ENCODE peak calls at places on chromosome 4, in six cellular contexts. One of them, this sample, is unnamed.

GRCh38 chr4:7309636-7310035 is 117.3 kb downstream of the SORCS2 start:
- DNase-seq in A549: no peak
- DNase-seq in HepG2: no peak
- DNase-seq in endothelial cell of umbilical vein: no peak
- DNase-seq in K562: no peak
- DNase-seq in GM12878: no peak
- DNase-seq in this sample: no peak

GRCh38 chr4:41122309-41122708 is 92.0 kb downstream of the APBB2 start:
- DNase-seq in A549: no peak
- DNase-seq in HepG2: no peak
- DNase-seq in endothelial cell of umbilical vein: no peak
- DNase-seq in K562: no peak
- DNase-seq in GM12878: no peak
- DNase-seq in this sample: no peak

GRCh38 chr4:159048166-159048886 is 54.6 kb upstream of the RAPGEF2 start:
- DNase-seq in A549: peak
- DNase-seq in HepG2: peak
- DNase-seq in endothelial cell of umbilical vein: peak
- DNase-seq in K562: peak
- DNase-seq in GM12878: no peak
- DNase-seq in this sample: no peak

GRCh38 chr4:87543835-87544461 is 14.8 kb upstream of the SPARCL1 start:
- DNase-seq in A549: peak
- DNase-seq in HepG2: peak
- DNase-seq in endothelial cell of umbilical vein: peak
- DNase-seq in K562: peak
- DNase-seq in GM12878: no peak
- DNase-seq in this sample: peak

GRCh38 chr4:143406523-143406922 is 69.8 kb downstream of the GAB1 start:
- DNase-seq in A549: no peak
- DNase-seq in HepG2: peak
- DNase-seq in endothelial cell of umbilical vein: peak
- DNase-seq in K562: peak
- DNase-seq in GM12878: no peak
- DNase-seq in this sample: no peak

GRCh38 chr4:185839770-185840169 is 27.8 kb upstream of the SORBS2 start:
- DNase-seq in A549: no peak
- DNase-seq in HepG2: no peak
- DNase-seq in endothelial cell of umbilical vein: no peak
- DNase-seq in K562: no peak
- DNase-seq in GM12878: no peak
- DNase-seq in this sample: no peak

GRCh38 chr4:3741217-3742011 is 24.8 kb upstream of the ADRA2C start:
- DNase-seq in A549: no peak
- DNase-seq in HepG2: no peak
- DNase-seq in endothelial cell of umbilical vein: no peak
- DNase-seq in K562: no peak
- DNase-seq in GM12878: no peak
- DNase-seq in this sample: no peak

GRCh38 chr4:186653973-186654372 is 69.7 kb downstream of the FAT1 start:
- DNase-seq in A549: no peak
- DNase-seq in HepG2: no peak
- DNase-seq in endothelial cell of umbilical vein: no peak
- DNase-seq in K562: no peak
- DNase-seq in GM12878: no peak
- DNase-seq in this sample: no peak

GRCh38 chr4:55396305-55397023 is 707 bp downstream of the TMEM165 start:
- DNase-seq in A549: no peak
- DNase-seq in HepG2: peak
- DNase-seq in endothelial cell of umbilical vein: peak
- DNase-seq in K562: peak
- DNase-seq in GM12878: no peak
- DNase-seq in this sample: peak

GRCh38 chr4:33160126-33160525 is 2440.0 kb downstream of the PCDH7 start:
- DNase-seq in A549: peak
- DNase-seq in HepG2: no peak
- DNase-seq in endothelial cell of umbilical vein: no peak
- DNase-seq in K562: no peak
- DNase-seq in GM12878: no peak
- DNase-seq in this sample: peak

GRCh38 chr4:156999175-156999517 is 27.5 kb upstream of the PDGFC start:
- DNase-seq in A549: peak
- DNase-seq in HepG2: peak
- DNase-seq in endothelial cell of umbilical vein: peak
- DNase-seq in K562: no peak
- DNase-seq in GM12878: no peak
- DNase-seq in this sample: no peak

GRCh38 chr4:66852843-66853242 is 692.5 kb downstream of the CENPC start:
- DNase-seq in A549: no peak
- DNase-seq in HepG2: no peak
- DNase-seq in endothelial cell of umbilical vein: no peak
- DNase-seq in K562: no peak
- DNase-seq in GM12878: no peak
- DNase-seq in this sample: no peak

GRCh38 chr4:141102367-141102766 is 30.9 kb downstream of the RNF150 start:
- DNase-seq in A549: peak
- DNase-seq in HepG2: no peak
- DNase-seq in endothelial cell of umbilical vein: no peak
- DNase-seq in K562: no peak
- DNase-seq in GM12878: no peak
- DNase-seq in this sample: no peak

GRCh38 chr4:126777649-126778048 is 855.1 kb upstream of the INTU start:
- DNase-seq in A549: no peak
- DNase-seq in HepG2: no peak
- DNase-seq in endothelial cell of umbilical vein: peak
- DNase-seq in K562: peak
- DNase-seq in GM12878: no peak
- DNase-seq in this sample: no peak

GRCh38 chr4:24885342-24885741 is 27.5 kb downstream of the CCDC149 start:
- DNase-seq in A549: no peak
- DNase-seq in HepG2: no peak
- DNase-seq in endothelial cell of umbilical vein: no peak
- DNase-seq in K562: no peak
- DNase-seq in GM12878: no peak
- DNase-seq in this sample: no peak

GRCh38 chr4:77012726-77013125 is 63.1 kb downstream of the CCNI start:
- DNase-seq in A549: no peak
- DNase-seq in HepG2: no peak
- DNase-seq in endothelial cell of umbilical vein: peak
- DNase-seq in K562: no peak
- DNase-seq in GM12878: no peak
- DNase-seq in this sample: no peak

GRCh38 chr4:139642364-139642763 is 23.3 kb upstream of the MGST2 start:
- DNase-seq in A549: peak
- DNase-seq in HepG2: no peak
- DNase-seq in endothelial cell of umbilical vein: no peak
- DNase-seq in K562: no peak
- DNase-seq in GM12878: no peak
- DNase-seq in this sample: no peak

GRCh38 chr4:38242822-38243384 is 282.7 kb downstream of the PTTG2 start:
- DNase-seq in A549: no peak
- DNase-seq in HepG2: no peak
- DNase-seq in endothelial cell of umbilical vein: no peak
- DNase-seq in K562: peak
- DNase-seq in GM12878: no peak
- DNase-seq in this sample: no peak

GRCh38 chr4:131430302-131430701 is 1718.8 kb upstream of the PCDH10 start:
- DNase-seq in A549: peak
- DNase-seq in HepG2: no peak
- DNase-seq in endothelial cell of umbilical vein: no peak
- DNase-seq in K562: no peak
- DNase-seq in GM12878: no peak
- DNase-seq in this sample: peak

GRCh38 chr4:154527308-154527707 is 22.9 kb downstream of the PLRG1 start:
- DNase-seq in A549: no peak
- DNase-seq in HepG2: no peak
- DNase-seq in endothelial cell of umbilical vein: no peak
- DNase-seq in K562: no peak
- DNase-seq in GM12878: no peak
- DNase-seq in this sample: no peak

GRCh38 chr4:143389543-143390195 is 53.0 kb downstream of the GAB1 start:
- DNase-seq in A549: no peak
- DNase-seq in HepG2: peak
- DNase-seq in endothelial cell of umbilical vein: no peak
- DNase-seq in K562: no peak
- DNase-seq in GM12878: no peak
- DNase-seq in this sample: no peak

GRCh38 chr4:74433541-74434172 is 11.3 kb upstream of the AREG start:
- DNase-seq in A549: no peak
- DNase-seq in HepG2: peak
- DNase-seq in endothelial cell of umbilical vein: no peak
- DNase-seq in K562: peak
- DNase-seq in GM12878: no peak
- DNase-seq in this sample: peak

GRCh38 chr4:185127021-185127925 is 15.8 kb upstream of the SLC25A4 start:
- DNase-seq in A549: peak
- DNase-seq in HepG2: no peak
- DNase-seq in endothelial cell of umbilical vein: peak
- DNase-seq in K562: no peak
- DNase-seq in GM12878: no peak
- DNase-seq in this sample: no peak

DNA sequence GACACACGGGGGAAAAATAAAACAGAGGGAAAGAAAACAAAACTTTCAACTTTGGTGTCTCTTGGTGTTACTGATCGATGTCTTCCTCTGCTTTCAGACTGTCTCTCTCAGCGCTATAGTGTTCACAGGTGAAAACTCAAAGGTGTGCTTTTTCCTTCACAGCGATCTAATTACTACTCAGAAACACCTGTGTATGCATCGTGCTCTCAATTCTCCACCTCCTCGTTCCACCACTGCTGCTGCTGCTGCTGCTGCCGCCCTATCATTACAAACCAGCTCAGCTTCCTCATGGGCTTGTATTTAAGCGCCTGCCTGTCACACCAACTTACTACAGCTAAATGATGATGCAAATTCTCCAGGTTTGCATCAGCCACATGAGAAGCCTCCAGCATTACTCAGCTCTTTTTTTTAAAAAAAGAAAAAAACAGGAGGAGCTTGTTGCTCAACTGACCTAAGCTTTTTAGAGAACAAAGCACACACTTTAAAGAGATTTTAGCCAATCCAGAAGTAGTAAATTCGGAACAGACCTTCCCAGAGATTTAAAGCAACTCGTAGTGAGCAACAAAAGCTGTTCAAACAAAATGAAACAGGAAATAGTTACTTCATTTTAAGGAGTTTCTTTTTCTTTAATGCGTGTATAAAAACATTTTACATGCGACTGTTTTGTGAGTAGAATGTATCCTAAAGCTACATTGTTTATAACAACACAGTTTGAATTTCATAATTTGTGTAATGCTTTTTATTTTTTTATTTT is at the start of gene SLC7A11:
- DNase-seq in A549: peak
- DNase-seq in HepG2: peak
- DNase-seq in endothelial cell of umbilical vein: peak
- DNase-seq in K562: peak
- DNase-seq in GM12878: peak
- DNase-seq in this sample: peak
- TF ChIP-seq MAX in A549: peak
- TF ChIP-seq MAX in HepG2: no peak
- TF ChIP-seq MAX in endothelial cell of umbilical vein: peak
- TF ChIP-seq MAX in K562: peak
- TF ChIP-seq MAX in GM12878: no peak
- TF ChIP-seq MAX in this sample: peak

GRCh38 chr4:125541836-125542235 is 227.1 kb downstream of the FAT4 start:
- DNase-seq in A549: no peak
- DNase-seq in HepG2: no peak
- DNase-seq in endothelial cell of umbilical vein: no peak
- DNase-seq in K562: no peak
- DNase-seq in GM12878: no peak
- DNase-seq in this sample: no peak
- TF ChIP-seq CTCF in A549: no peak
- TF ChIP-seq CTCF in HepG2: no peak
- TF ChIP-seq CTCF in endothelial cell of umbilical vein: no peak
- TF ChIP-seq CTCF in K562: no peak
- TF ChIP-seq CTCF in GM12878: no peak
- TF ChIP-seq CTCF in this sample: no peak

GRCh38 chr4:120769227-120769626 is 153.3 kb downstream of the PRDM5 start:
- DNase-seq in A549: no peak
- DNase-seq in HepG2: no peak
- DNase-seq in endothelial cell of umbilical vein: peak
- DNase-seq in K562: no peak
- DNase-seq in GM12878: no peak
- DNase-seq in this sample: no peak
- TF ChIP-seq MYC in A549: no peak
- TF ChIP-seq MYC in HepG2: no peak
- TF ChIP-seq MYC in endothelial cell of umbilical vein: no peak
- TF ChIP-seq MYC in K562: no peak
- TF ChIP-seq MYC in GM12878: no peak
- TF ChIP-seq MYC in this sample: no peak

DNA sequence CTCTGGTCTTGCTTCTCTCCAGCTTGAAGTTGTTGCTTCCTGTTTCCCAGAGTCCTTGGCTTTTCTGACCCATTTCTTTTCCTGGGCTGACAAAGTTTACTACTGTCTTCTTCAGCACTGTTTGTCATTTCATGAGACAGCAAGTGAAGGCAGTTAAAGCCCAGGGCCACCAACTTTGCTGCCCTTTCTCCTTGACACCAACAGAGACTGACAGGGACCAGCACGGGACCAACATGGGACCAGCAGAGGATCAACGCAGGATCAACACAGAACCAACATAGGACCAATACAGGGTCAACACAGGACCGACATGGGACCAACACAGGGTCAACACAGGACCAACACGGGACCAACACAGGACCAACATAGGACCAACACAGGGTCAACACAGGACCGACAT is 34.9 kb downstream of the RNF212 start:
- DNase-seq in A549: no peak
- DNase-seq in HepG2: no peak
- DNase-seq in endothelial cell of umbilical vein: no peak
- DNase-seq in K562: no peak
- DNase-seq in GM12878: no peak
- DNase-seq in this sample: no peak
- TF ChIP-seq MAX in A549: no peak
- TF ChIP-seq MAX in HepG2: no peak
- TF ChIP-seq MAX in endothelial cell of umbilical vein: no peak
- TF ChIP-seq MAX in K562: no peak
- TF ChIP-seq MAX in GM12878: no peak
- TF ChIP-seq MAX in this sample: no peak

DNA sequence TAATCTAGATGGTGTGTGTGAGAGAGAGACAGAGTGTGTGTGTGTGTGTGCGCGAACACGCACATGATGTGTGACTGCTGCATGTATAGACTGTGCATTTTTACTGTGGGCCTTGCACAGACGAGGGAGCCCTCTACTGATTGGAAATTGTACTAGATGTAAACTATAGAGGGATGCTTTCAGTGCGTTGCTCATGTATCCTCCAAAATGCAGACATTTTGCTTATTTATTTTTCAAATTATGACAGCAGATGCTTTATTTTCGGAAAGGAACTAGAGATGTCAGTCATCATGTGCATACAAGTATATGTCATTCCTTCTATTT is 168.4 kb upstream of the GK2 start:
- DNase-seq in A549: peak
- DNase-seq in HepG2: peak
- DNase-seq in endothelial cell of umbilical vein: peak
- DNase-seq in K562: peak
- DNase-seq in GM12878: no peak
- DNase-seq in this sample: peak
- TF ChIP-seq CTCF in A549: peak
- TF ChIP-seq CTCF in HepG2: peak
- TF ChIP-seq CTCF in endothelial cell of umbilical vein: peak
- TF ChIP-seq CTCF in K562: peak
- TF ChIP-seq CTCF in GM12878: peak
- TF ChIP-seq CTCF in this sample: peak